ENCODE peak calls at places on chromosomes 11 and 22, in nine cellular contexts. U is nephron progenitor cell, J is psoas muscle, Q is HCT116, H is PC-3, O is GM23338, T is AG10803, C is IMR-90, N is foreskin fibroblast. E is an unnamed sample.

GRCh38 chr11:76598426-76598839 is 72.1 kb downstream of the LRRC32 start:
- DNase-seq in U (peak; percentile 47), J (no peak), Q (peak; percentile 7), H (peak; percentile 59), O (peak; percentile 76), T (peak; percentile 55), C (peak; percentile 56), N (no peak), E (no peak)

GRCh38 chr22:45185718-45186511 is 22.2 kb downstream of the NUP50 start:
- DNase-seq in U (no peak), J (no peak), Q (no peak), H (no peak), O (no peak), T (no peak), C (no peak), N (no peak), E (no peak)

GRCh38 chr22:44807915-44808690 is 55.7 kb downstream of the ARHGAP8 start:
- DNase-seq in U (peak; percentile 61), J (no peak), Q (no peak), H (no peak), O (peak; percentile 78), T (no peak), C (no peak), N (no peak), E (peak; percentile 60)

GRCh38 chr22:30874431-30875370 is 93.9 kb downstream of the MORC2 start:
- DNase-seq in U (no peak), J (no peak), Q (no peak), H (no peak), O (no peak), T (no peak), C (no peak), N (no peak), E (peak; percentile 23)

GRCh38 chr11:134024420-134025085 is 44.3 kb upstream of the JAM3 start:
- DNase-seq in U (no peak), J (no peak), Q (no peak), H (peak; percentile 83), O (no peak), T (no peak), C (peak; percentile 36), N (no peak), E (no peak)

GRCh38 chr11:83865636-83866461 is 579.7 kb upstream of the CCDC90B start:
- DNase-seq in U (no peak), J (no peak), Q (no peak), H (peak; percentile 7), O (no peak), T (no peak), C (peak; percentile 49), N (no peak), E (no peak)

GRCh38 chr22:29344137-29344536 is 28.6 kb upstream of the RASL10A start:
- DNase-seq in U (no peak), J (peak; percentile 87), Q (peak; percentile 86), H (peak; percentile 96), O (no peak), T (peak; percentile 95), C (peak; percentile 79), N (peak; percentile 94), E (peak; percentile 85)

GRCh38 chr11:126277780-126278179 is 5.1 kb upstream of the TIRAP start:
- DNase-seq in U (no peak), J (no peak), Q (no peak), H (no peak), O (no peak), T (no peak), C (no peak), N (no peak), E (no peak)

GRCh38 chr22:22167791-22168189 is 76.8 kb upstream of the VPREB1 start:
- DNase-seq in U (no peak), J (no peak), Q (no peak), H (no peak), O (no peak), T (no peak), C (no peak), N (no peak), E (no peak)

GRCh38 chr22:37018815-37019308 is 385 bp downstream of the TST start:
- DNase-seq in U (peak; percentile 77), J (peak; percentile 72), Q (no peak), H (peak; percentile 32), O (peak; percentile 70), T (peak; percentile 39), C (peak; percentile 55), N (peak; percentile 38), E (peak; percentile 72)

GRCh38 chr22:48578138-48579034 is 1249.3 kb downstream of the BRD1 start:
- DNase-seq in U (no peak), J (no peak), Q (no peak), H (no peak), O (no peak), T (no peak), C (no peak), N (no peak), E (no peak)

GRCh38 chr22:37431811-37432707 is 4.8 kb upstream of the ELFN2 start:
- DNase-seq in U (no peak), J (no peak), Q (peak; percentile 89), H (peak; percentile 97), O (no peak), T (peak; percentile 99), C (peak; percentile 99), N (peak; percentile 96), E (no peak)

GRCh38 chr11:34366522-34366921 is 8.7 kb upstream of the ABTB2 start:
- DNase-seq in U (no peak), J (no peak), Q (peak; percentile 73), H (peak; percentile 70), O (peak; percentile 56), T (peak; percentile 41), C (no peak), N (no peak), E (no peak)

GRCh38 chr22:36081023-36081431 is 52.4 kb upstream of the RBFOX2 start:
- DNase-seq in U (no peak), J (peak; percentile 64), Q (no peak), H (no peak), O (no peak), T (peak; percentile 88), C (peak; percentile 98), N (peak; percentile 79), E (no peak)

GRCh38 chr11:131674051-131674755 is 303.8 kb downstream of the NTM start:
- DNase-seq in U (peak; percentile 85), J (peak; percentile 59), Q (peak; percentile 3), H (peak; percentile 79), O (peak; percentile 80), T (peak; percentile 88), C (peak; percentile 86), N (peak; percentile 71), E (peak; percentile 61)

GRCh38 chr22:43039800-43040199 is 24.9 kb upstream of the PACSIN2 start:
- DNase-seq in U (no peak), J (no peak), Q (no peak), H (no peak), O (no peak), T (no peak), C (no peak), N (no peak), E (no peak)

GRCh38 chr11:34178422-34178821 is 73.0 kb downstream of the NAT10 start:
- DNase-seq in U (no peak), J (no peak), Q (no peak), H (no peak), O (no peak), T (no peak), C (peak; percentile 31), N (no peak), E (no peak)

GRCh38 chr22:36432592-36433317 is 45.0 kb upstream of the MYH9 start:
- DNase-seq in U (no peak), J (no peak), Q (no peak), H (no peak), O (peak; percentile 40), T (peak; percentile 64), C (no peak), N (no peak), E (no peak)

GRCh38 chr11:34176980-34177319 is 71.5 kb downstream of the NAT10 start:
- DNase-seq in U (no peak), J (no peak), Q (no peak), H (no peak), O (no peak), T (no peak), C (no peak), N (no peak), E (no peak)

GRCh38 chr11:113255096-113255495 is 59.3 kb upstream of the TTC12 start:
- DNase-seq in U (no peak), J (no peak), Q (no peak), H (no peak), O (no peak), T (no peak), C (no peak), N (no peak), E (no peak)

GRCh38 chr22:46775789-46776485 is 13.5 kb downstream of the TBC1D22A start:
- DNase-seq in U (no peak), J (no peak), Q (no peak), H (no peak), O (no peak), T (no peak), C (no peak), N (no peak), E (peak; percentile 62)

GRCh38 chr11:10478066-10478465 is 23.0 kb downstream of the AMPD3 start:
- DNase-seq in U (no peak), J (no peak), Q (no peak), H (no peak), O (no peak), T (no peak), C (no peak), N (no peak), E (no peak)

GRCh38 chr11:129066229-129066628 is 123.6 kb upstream of the TP53AIP1 start:
- DNase-seq in U (no peak), J (no peak), Q (no peak), H (no peak), O (no peak), T (no peak), C (no peak), N (no peak), E (no peak)
- TF ChIP-seq CTCF in U (no peak), J (no peak), Q (no peak), H (no peak), O (no peak), T (no peak), C (no peak), N (no peak), E (no peak)

GRCh38 chr11:117198613-117199012 is 557 bp upstream of the TAGLN start:
- DNase-seq in U (no peak), J (no peak), Q (no peak), H (no peak), O (no peak), T (no peak), C (no peak), N (no peak), E (peak; percentile 9)
- TF ChIP-seq CTCF in U (no peak), J (no peak), Q (no peak), H (no peak), O (no peak), T (no peak), C (no peak), N (no peak), E (no peak)

GRCh38 chr11:102810943-102811528 is 13.1 kb upstream of the MMP1 start:
- DNase-seq in U (no peak), J (no peak), Q (no peak), H (peak; percentile 69), O (peak; percentile 71), T (peak; percentile 46), C (peak; percentile 45), N (no peak), E (no peak)
- TF ChIP-seq CTCF in U (peak; percentile 47), J (no peak), Q (peak; percentile 59), H (peak; percentile 88), O (peak; percentile 59), T (peak; percentile 73), C (peak; percentile 53), N (peak; percentile 50), E (peak; percentile 9)

DNA sequence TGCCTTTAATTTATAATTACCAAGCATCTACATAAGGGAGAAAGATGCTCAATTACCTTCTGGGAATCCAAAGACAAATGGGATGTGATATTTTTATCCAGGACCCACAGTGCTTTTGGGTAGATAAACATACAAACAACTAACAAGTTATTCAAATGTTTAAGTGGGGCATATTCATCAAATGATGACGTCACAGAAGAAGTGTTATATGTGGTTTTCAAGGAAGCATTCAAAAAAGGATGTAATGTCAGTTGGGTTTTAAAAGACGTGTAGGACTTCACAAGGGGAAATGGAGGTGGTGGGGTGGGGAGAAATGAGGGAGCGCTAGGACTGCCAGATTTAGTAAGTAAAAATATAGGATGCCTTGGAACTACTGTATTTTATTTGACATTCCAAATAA is 915.9 kb downstream of the KCNA4 start:
- DNase-seq in U (no peak), J (no peak), Q (no peak), H (no peak), O (no peak), T (no peak), C (no peak), N (no peak), E (no peak)
- TF ChIP-seq CTCF in U (no peak), J (no peak), Q (no peak), H (no peak), O (no peak), T (no peak), C (no peak), N (no peak), E (no peak)